ENCODE peak calls at places on chromosomes 6 and 20, in six cellular contexts. W is nephron progenitor cell, O is astrocyte, I is lower lobe of right lung, G is fibroblast of lung, P is WTC11. Y is an unnamed sample.

GRCh38 chr6:157241411-157241979 is 81.8 kb downstream of the TMEM242 start:
- DNase-seq in P (no peak), G (no peak), W (no peak), O (no peak), I (no peak), Y (no peak)

GRCh38 chr6:24464253-24465038 is 24.9 kb downstream of the GPLD1 start:
- DNase-seq in I (no peak), G (no peak), P (no peak), O (no peak), W (no peak), Y (no peak)

GRCh38 chr20:5549200-5549599 is 201.0 kb upstream of the SHLD1 start:
- DNase-seq in G (no peak), W (no peak), I (no peak), O (no peak), P (no peak), Y (no peak)

GRCh38 chr6:2951723-2952122 is 19.6 kb downstream of the SERPINB6 start:
- DNase-seq in G (no peak), P (no peak), O (no peak), W (no peak), I (peak), Y (no peak)

GRCh38 chr6:82989891-82990290 is 75.8 kb downstream of the UBE3D start:
- DNase-seq in W (no peak), O (no peak), I (no peak), G (no peak), P (no peak), Y (no peak)

GRCh38 chr6:163483107-163483506 is 68.6 kb downstream of the QKI start:
- DNase-seq in O (no peak), P (no peak), W (no peak), G (no peak), I (no peak), Y (no peak)

GRCh38 chr6:114816678-114817077 is 473.9 kb upstream of the HS3ST5 start:
- DNase-seq in G (no peak), P (no peak), W (no peak), I (no peak), O (no peak), Y (no peak)

GRCh38 chr6:83511901-83512681 is at the start of gene PRSS35:
- DNase-seq in W (peak), P (peak), O (peak), I (peak), G (peak), Y (peak)

GRCh38 chr20:50250748-50251382 is 60.2 kb downstream of the CEBPB start:
- DNase-seq in O (no peak), P (no peak), I (no peak), W (no peak), G (no peak), Y (no peak)

GRCh38 chr6:83862776-83863471 is 3.4 kb downstream of the CYB5R4 start:
- DNase-seq in G (no peak), P (no peak), I (no peak), W (no peak), O (peak), Y (no peak)

GRCh38 chr6:142333431-142333830 is 31.6 kb downstream of the ADGRG6 start:
- DNase-seq in P (no peak), O (no peak), G (no peak), W (no peak), I (no peak), Y (no peak)

GRCh38 chr20:21509597-21510331 is 4.1 kb downstream of the NKX2-2 start:
- DNase-seq in O (peak), G (peak), W (no peak), I (peak), P (peak), Y (peak)

GRCh38 chr6:16514249-16514648 is 247.0 kb downstream of the ATXN1 start:
- DNase-seq in W (no peak), I (no peak), P (no peak), G (peak), O (peak), Y (peak)

GRCh38 chr6:161212902-161213301 is 61.0 kb downstream of the AGPAT4 start:
- DNase-seq in O (peak), I (no peak), G (no peak), W (no peak), P (no peak), Y (no peak)

GRCh38 chr6:161211380-161212035 is 62.4 kb downstream of the AGPAT4 start:
- DNase-seq in I (no peak), O (no peak), W (no peak), G (no peak), P (no peak), Y (no peak)

GRCh38 chr6:161215193-161215592 is 58.7 kb downstream of the AGPAT4 start:
- DNase-seq in G (peak), P (no peak), I (no peak), W (no peak), O (peak), Y (peak)

GRCh38 chr6:161214722-161215121 is 59.1 kb downstream of the AGPAT4 start:
- DNase-seq in O (no peak), P (no peak), G (no peak), I (no peak), W (no peak), Y (no peak)

DNA sequence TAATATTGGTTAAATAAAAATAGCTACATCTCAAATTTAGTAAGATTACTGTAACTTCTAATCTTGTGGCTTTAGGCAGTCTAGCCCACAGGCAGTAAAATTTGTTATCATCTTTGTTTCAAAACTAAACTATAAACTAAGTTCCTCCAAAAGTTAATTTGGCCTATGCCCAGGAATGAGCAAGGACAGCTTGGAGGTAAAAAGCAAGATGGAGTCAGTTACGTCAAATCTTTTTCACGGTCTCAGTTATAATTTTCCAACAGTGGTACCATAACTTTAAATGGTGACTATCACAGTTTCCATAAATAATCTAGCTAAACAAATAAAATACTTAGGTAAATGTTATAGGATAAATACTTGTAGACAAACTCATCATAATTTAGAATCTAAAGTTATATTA is 63.0 kb downstream of the AGPAT4 start:
- DNase-seq in G (no peak), I (no peak), W (no peak), P (no peak), O (no peak), Y (no peak)
- TF ChIP-seq CTCF in G (no peak), I (no peak), W (no peak), P (no peak), O (no peak), Y (no peak)

GRCh38 chr6:70215460-70215859 is 87.4 kb downstream of the COL9A1 start:
- DNase-seq in W (no peak), O (no peak), P (no peak), G (no peak), I (no peak), Y (no peak)

GRCh38 chr6:70208235-70208790 is 94.6 kb downstream of the COL9A1 start:
- DNase-seq in W (no peak), O (no peak), G (no peak), I (no peak), P (no peak), Y (no peak)

DNA sequence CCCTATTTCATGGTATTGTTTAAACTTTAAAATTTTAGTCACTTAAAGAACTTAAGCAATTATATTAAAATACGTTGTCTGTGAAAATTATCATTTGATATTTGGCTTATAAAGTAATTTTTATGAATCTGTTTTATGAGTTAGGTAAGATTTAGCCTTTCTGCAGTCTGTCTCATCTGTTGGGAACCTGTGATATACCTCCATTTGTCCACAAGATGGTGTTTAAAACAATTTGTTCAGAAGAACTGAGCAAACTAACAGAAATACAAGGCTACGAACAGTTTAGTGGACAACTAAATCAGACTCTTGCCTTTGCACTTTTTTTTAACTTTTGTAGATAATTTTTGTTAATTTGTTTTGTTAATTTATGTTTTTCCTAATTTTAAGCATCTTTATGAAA is 92.4 kb downstream of the COL9A1 start:
- DNase-seq in O (no peak), P (no peak), G (peak), W (no peak), I (no peak), Y (peak)
- TF ChIP-seq CTCF in O (peak), P (no peak), G (peak), W (peak), I (no peak), Y (peak)

GRCh38 chr20:33394718-33395117 is 6.6 kb downstream of the CDK5RAP1 start:
- DNase-seq in G (peak), I (no peak), O (no peak), W (no peak), P (no peak), Y (no peak)
- TF ChIP-seq CTCF in G (peak), I (no peak), O (no peak), W (no peak), P (no peak), Y (no peak)

DNA sequence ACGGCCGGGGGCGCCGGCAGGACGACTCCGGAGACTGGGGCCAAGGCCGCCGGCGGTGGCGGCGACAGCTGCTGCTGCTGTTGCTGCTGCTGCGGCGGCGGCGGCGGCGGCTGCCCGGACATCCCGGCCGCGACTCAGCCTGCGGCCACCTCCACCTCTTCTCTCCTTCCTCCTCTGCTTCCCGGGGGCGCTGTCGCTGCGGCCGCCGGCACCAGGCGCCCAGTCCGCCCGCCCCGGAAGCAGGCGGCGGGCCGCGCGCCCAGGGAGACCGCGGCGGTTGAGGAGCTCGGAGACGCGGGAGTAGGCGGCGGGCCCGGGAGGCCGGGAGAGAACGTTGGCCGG is 280 bp downstream of the RANBP9 start:
- DNase-seq in W (no peak), O (peak), P (no peak), I (no peak), G (no peak), Y (no peak)
- TF ChIP-seq CTCF in W (no peak), O (no peak), P (no peak), I (peak), G (peak), Y (no peak)

GRCh38 chr20:3629893-3630292 is 33.3 kb downstream of the GFRA4 start:
- DNase-seq in W (no peak), P (no peak), O (no peak), G (no peak), I (no peak), Y (no peak)

GRCh38 chr20:3633913-3634478 is 29.2 kb downstream of the GFRA4 start:
- DNase-seq in O (no peak), W (no peak), G (no peak), I (no peak), P (no peak), Y (no peak)

GRCh38 chr20:3630429-3630828 is 32.8 kb downstream of the GFRA4 start:
- DNase-seq in G (no peak), W (no peak), O (no peak), P (no peak), I (no peak), Y (no peak)

GRCh38 chr20:3631534-3631933 is 31.7 kb downstream of the GFRA4 start:
- DNase-seq in O (no peak), P (no peak), G (no peak), I (no peak), W (no peak), Y (no peak)

DNA sequence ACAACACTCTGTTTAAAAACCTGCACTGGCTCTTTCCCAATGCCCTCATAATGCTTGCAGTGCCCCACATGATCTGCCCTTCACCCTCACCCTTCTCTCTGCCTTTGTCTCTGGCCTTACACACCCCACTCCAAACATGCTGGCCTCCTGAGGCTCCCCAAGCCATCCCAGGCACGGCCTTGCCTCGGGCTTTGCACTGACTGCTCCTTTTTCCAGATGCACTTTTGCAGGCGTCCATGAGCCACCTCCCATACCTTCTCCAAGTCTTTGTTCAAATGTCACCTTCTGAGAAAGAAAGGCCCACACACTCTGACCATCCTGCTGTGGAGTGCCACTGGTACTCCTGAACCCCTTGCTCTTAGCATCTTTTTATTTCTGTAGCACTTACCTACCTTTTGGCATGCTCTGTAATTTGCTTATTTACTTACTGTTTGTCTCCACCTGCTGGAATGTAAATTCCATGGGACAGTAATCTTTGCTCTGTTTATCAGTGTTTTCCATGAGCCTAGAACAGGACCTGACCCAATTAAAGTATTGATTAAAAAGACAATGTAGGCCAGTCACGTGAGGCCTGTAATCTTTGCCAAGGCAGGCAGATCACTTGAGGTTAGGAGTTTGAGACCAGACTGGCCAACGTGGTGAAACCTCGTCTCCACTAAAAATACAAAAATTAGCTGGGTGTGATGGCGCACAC is 30.7 kb downstream of the GFRA4 start:
- DNase-seq in P (no peak), I (no peak), W (no peak), O (no peak), G (no peak), Y (no peak)
- TF ChIP-seq CTCF in P (no peak), I (no peak), W (no peak), O (no peak), G (no peak), Y (no peak)

GRCh38 chr6:64083261-64083660 is 447.7 kb downstream of the PHF3 start:
- DNase-seq in W (no peak), O (no peak), P (no peak), G (no peak), I (no peak), Y (no peak)

GRCh38 chr6:64081459-64081858 is 445.9 kb downstream of the PHF3 start:
- DNase-seq in O (no peak), I (no peak), W (no peak), P (no peak), G (peak), Y (no peak)

GRCh38 chr6:64085126-64085525 is 449.5 kb downstream of the PHF3 start:
- DNase-seq in G (no peak), W (no peak), P (no peak), I (no peak), O (no peak), Y (no peak)

DNA sequence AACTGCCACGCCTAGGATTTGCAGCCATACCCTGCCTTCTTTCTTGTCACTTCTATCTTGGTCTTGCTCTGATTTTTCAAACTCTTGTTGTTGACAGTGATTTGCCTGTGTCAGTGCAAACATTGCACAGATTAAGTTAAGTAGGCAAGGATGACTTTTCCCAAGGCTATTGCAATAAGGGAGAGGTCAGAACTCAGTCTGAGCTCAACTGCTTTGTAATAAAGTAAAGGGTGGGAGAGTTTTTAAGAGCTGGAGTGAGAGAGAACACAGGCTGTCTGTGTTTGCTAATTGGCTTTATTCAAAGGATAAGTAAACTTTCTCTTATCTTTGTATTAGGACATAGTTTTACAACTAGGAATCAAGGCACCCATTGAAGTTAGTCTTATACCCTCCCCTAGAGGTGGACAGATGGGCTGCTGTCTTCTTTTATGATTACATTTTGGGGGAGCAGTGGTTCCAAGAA is 448.6 kb downstream of the PHF3 start:
- DNase-seq in I (no peak), W (no peak), P (no peak), O (no peak), G (peak), Y (no peak)
- TF ChIP-seq CTCF in I (no peak), W (no peak), P (no peak), O (no peak), G (no peak), Y (no peak)

GRCh38 chr6:56767435-56767834 is 124.7 kb upstream of the DST start:
- DNase-seq in W (no peak), P (no peak), G (no peak), O (no peak), I (no peak), Y (no peak)
- TF ChIP-seq CTCF in W (no peak), P (no peak), G (no peak), O (no peak), I (no peak), Y (no peak)

GRCh38 chr6:1313364-1313754 is 1.5 kb downstream of the FOXQ1 start:
- DNase-seq in I (no peak), G (no peak), W (no peak), P (no peak), O (no peak), Y (no peak)

GRCh38 chr6:1313755-1314503 is 2.0 kb downstream of the FOXQ1 start:
- DNase-seq in I (peak), W (peak), P (peak), G (no peak), O (no peak), Y (peak)

GRCh38 chr6:1311400-1312192 is at the start of gene FOXQ1:
- DNase-seq in P (peak), I (peak), W (peak), G (peak), O (no peak), Y (peak)

GRCh38 chr6:1312193-1312443 is 220 bp downstream of the FOXQ1 start:
- DNase-seq in O (no peak), P (no peak), G (no peak), W (no peak), I (no peak), Y (no peak)

DNA sequence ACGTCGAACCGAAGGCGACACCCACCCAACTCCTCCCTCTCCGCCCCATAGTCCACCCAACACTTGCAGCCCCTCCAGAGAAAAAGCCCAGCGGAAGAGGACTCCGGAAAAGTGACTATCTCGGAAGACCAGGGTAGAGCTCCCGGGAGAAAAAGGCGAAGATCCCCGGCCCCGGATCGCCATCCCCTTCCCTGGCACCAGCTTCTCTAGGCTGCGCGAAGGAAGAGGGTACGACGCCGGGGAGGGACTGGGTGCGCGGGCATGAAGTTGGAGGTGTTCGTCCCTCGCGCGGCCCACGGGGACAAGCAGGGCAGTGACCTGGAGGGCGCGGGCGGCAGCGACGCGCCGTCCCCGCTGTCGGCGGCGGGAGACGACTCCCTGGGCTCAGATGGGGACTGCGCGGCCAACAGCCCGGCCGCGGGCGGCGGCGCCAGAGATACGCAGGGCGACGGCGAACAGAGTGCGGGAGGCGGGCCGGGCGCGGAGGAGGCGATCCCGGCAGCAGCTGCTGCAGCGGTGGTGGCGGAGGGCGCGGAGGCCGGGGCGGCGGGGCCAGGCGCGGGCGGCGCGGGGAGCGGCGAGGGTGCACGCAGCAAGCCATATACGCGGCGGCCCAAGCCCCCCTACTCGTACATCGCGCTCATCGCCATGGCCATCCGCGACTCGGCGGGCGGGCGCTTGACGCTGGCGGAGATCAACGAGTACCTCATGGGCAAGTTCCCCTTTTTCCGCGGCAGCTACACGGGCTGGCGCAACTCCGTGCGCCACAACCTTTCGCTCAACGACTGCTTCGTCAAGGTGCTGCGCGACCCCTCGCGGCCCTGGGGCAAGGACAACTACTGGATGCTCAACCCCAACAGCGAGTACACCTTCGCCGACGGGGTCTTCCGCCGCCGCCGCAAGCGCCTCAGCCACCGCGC is 806 bp downstream of the FOXQ1 start:
- DNase-seq in P (peak), I (peak), G (no peak), O (no peak), W (peak), Y (no peak)
- TF ChIP-seq CTCF in P (no peak), I (no peak), G (no peak), O (no peak), W (no peak), Y (no peak)

DNA sequence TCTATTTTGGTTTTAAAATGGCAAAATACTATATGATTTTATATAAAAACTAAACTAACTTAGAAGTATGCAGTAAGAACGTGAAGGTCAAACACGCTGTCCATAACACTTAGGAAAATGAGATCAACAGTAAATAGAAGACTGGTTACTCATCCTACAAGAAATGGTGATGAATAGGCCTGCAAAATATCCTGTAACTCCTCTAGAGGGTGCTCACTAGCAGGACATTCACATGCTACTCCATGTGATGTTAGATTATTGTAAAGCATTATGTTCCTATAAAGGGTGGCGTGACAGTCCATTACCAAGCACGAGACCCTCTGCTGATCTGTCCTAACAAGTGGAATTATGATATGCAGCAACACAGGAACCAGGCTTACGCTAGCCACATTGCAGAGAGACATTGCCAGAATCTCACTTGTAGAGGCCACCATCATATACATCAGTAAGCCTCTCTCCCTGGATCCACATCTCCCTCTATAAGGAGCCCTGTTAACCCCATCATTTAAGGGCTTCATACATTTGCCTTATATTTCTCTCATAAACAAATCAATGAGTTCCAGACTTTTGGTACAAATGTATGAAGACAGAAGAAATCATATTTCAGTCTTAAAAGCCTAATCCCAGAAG is 18.0 kb upstream of the DEFB129 start:
- DNase-seq in W (no peak), I (no peak), O (peak), G (peak), P (no peak), Y (peak)
- TF ChIP-seq CTCF in W (peak), I (peak), O (peak), G (peak), P (peak), Y (peak)